ENCODE peak calls at places on chromosomes 6 and 20, in four cellular contexts. One of them, this sample, is unnamed.
A peak's percentile ranks its signal among the peaks of the same experiment; 100 is the strongest.

GRCh38 chr6:98054453-98054852 is 771.4 kb upstream of the MMS22L start:
- DNase-seq in HCEC 1CT: no peak
- DNase-seq in stimulated activated CD4-positive, alpha-beta T cell treated with anti-CD3 and anti-CD28 coated beads, TNF-alpha, amount 100 ng/mL, for 4 hours: no peak
- DNase-seq in fibroblast of pulmonary artery: peak; percentile 0
- DNase-seq in this sample: no peak

GRCh38 chr6:31180500-31180899 is 10.0 kb upstream of the POU5F1 start:
- DNase-seq in HCEC 1CT: peak; percentile 77
- DNase-seq in stimulated activated CD4-positive, alpha-beta T cell treated with anti-CD3 and anti-CD28 coated beads, TNF-alpha, amount 100 ng/mL, for 4 hours: no peak
- DNase-seq in fibroblast of pulmonary artery: peak; percentile 86
- DNase-seq in this sample: no peak

GRCh38 chr20:14848806-14849205 is 511.4 kb upstream of the FLRT3 start:
- DNase-seq in HCEC 1CT: no peak
- DNase-seq in stimulated activated CD4-positive, alpha-beta T cell treated with anti-CD3 and anti-CD28 coated beads, TNF-alpha, amount 100 ng/mL, for 4 hours: no peak
- DNase-seq in fibroblast of pulmonary artery: no peak
- DNase-seq in this sample: no peak

GRCh38 chr20:7106910-7107309 is 339.4 kb downstream of the BMP2 start:
- DNase-seq in HCEC 1CT: no peak
- DNase-seq in stimulated activated CD4-positive, alpha-beta T cell treated with anti-CD3 and anti-CD28 coated beads, TNF-alpha, amount 100 ng/mL, for 4 hours: no peak
- DNase-seq in fibroblast of pulmonary artery: no peak
- DNase-seq in this sample: no peak

GRCh38 chr6:22095886-22096285 is 200.9 kb downstream of the PRL start:
- DNase-seq in HCEC 1CT: no peak
- DNase-seq in stimulated activated CD4-positive, alpha-beta T cell treated with anti-CD3 and anti-CD28 coated beads, TNF-alpha, amount 100 ng/mL, for 4 hours: no peak
- DNase-seq in fibroblast of pulmonary artery: peak; percentile 74
- DNase-seq in this sample: peak; percentile 49

GRCh38 chr6:143555071-143555492 is 43.6 kb upstream of the FUCA2 start:
- DNase-seq in HCEC 1CT: no peak
- DNase-seq in stimulated activated CD4-positive, alpha-beta T cell treated with anti-CD3 and anti-CD28 coated beads, TNF-alpha, amount 100 ng/mL, for 4 hours: no peak
- DNase-seq in fibroblast of pulmonary artery: no peak
- DNase-seq in this sample: no peak

GRCh38 chr6:117270121-117270959 is 5.0 kb downstream of the VGLL2 start:
- DNase-seq in HCEC 1CT: no peak
- DNase-seq in stimulated activated CD4-positive, alpha-beta T cell treated with anti-CD3 and anti-CD28 coated beads, TNF-alpha, amount 100 ng/mL, for 4 hours: no peak
- DNase-seq in fibroblast of pulmonary artery: no peak
- DNase-seq in this sample: peak; percentile 12

GRCh38 chr6:155472886-155473285 is 17.2 kb upstream of the NOX3 start:
- DNase-seq in HCEC 1CT: no peak
- DNase-seq in stimulated activated CD4-positive, alpha-beta T cell treated with anti-CD3 and anti-CD28 coated beads, TNF-alpha, amount 100 ng/mL, for 4 hours: no peak
- DNase-seq in fibroblast of pulmonary artery: peak; percentile 73
- DNase-seq in this sample: peak; percentile 29

GRCh38 chr20:18632196-18632789 is 44.4 kb downstream of the DTD1 start:
- DNase-seq in HCEC 1CT: peak; percentile 55
- DNase-seq in stimulated activated CD4-positive, alpha-beta T cell treated with anti-CD3 and anti-CD28 coated beads, TNF-alpha, amount 100 ng/mL, for 4 hours: peak; percentile 3
- DNase-seq in fibroblast of pulmonary artery: peak; percentile 74
- DNase-seq in this sample: peak; percentile 69

GRCh38 chr20:25318471-25319240 is 70.8 kb downstream of the PYGB start:
- DNase-seq in HCEC 1CT: no peak
- DNase-seq in stimulated activated CD4-positive, alpha-beta T cell treated with anti-CD3 and anti-CD28 coated beads, TNF-alpha, amount 100 ng/mL, for 4 hours: no peak
- DNase-seq in fibroblast of pulmonary artery: no peak
- DNase-seq in this sample: no peak

GRCh38 chr6:106112446-106112845 is 26.3 kb downstream of the PRDM1 start:
- DNase-seq in HCEC 1CT: no peak
- DNase-seq in stimulated activated CD4-positive, alpha-beta T cell treated with anti-CD3 and anti-CD28 coated beads, TNF-alpha, amount 100 ng/mL, for 4 hours: no peak
- DNase-seq in fibroblast of pulmonary artery: no peak
- DNase-seq in this sample: no peak

GRCh38 chr6:85077098-85077497 is 312.7 kb upstream of the TBX18 start:
- DNase-seq in HCEC 1CT: peak; percentile 5
- DNase-seq in stimulated activated CD4-positive, alpha-beta T cell treated with anti-CD3 and anti-CD28 coated beads, TNF-alpha, amount 100 ng/mL, for 4 hours: no peak
- DNase-seq in fibroblast of pulmonary artery: no peak
- DNase-seq in this sample: no peak

GRCh38 chr6:20403080-20403765 is 1.5 kb downstream of the E2F3 start:
- DNase-seq in HCEC 1CT: peak; percentile 89
- DNase-seq in stimulated activated CD4-positive, alpha-beta T cell treated with anti-CD3 and anti-CD28 coated beads, TNF-alpha, amount 100 ng/mL, for 4 hours: peak; percentile 88
- DNase-seq in fibroblast of pulmonary artery: peak; percentile 81
- DNase-seq in this sample: peak; percentile 93

GRCh38 chr20:2507464-2507863 is 1.3 kb downstream of the ZNF343 start:
- DNase-seq in HCEC 1CT: no peak
- DNase-seq in stimulated activated CD4-positive, alpha-beta T cell treated with anti-CD3 and anti-CD28 coated beads, TNF-alpha, amount 100 ng/mL, for 4 hours: no peak
- DNase-seq in fibroblast of pulmonary artery: no peak
- DNase-seq in this sample: no peak

GRCh38 chr6:14910692-14911547 is 334.9 kb upstream of the JARID2 start:
- DNase-seq in HCEC 1CT: peak; percentile 31
- DNase-seq in stimulated activated CD4-positive, alpha-beta T cell treated with anti-CD3 and anti-CD28 coated beads, TNF-alpha, amount 100 ng/mL, for 4 hours: no peak
- DNase-seq in fibroblast of pulmonary artery: peak; percentile 39
- DNase-seq in this sample: peak; percentile 57

GRCh38 chr6:131281471-131282270 is 146.4 kb downstream of the AKAP7 start:
- DNase-seq in HCEC 1CT: no peak
- DNase-seq in stimulated activated CD4-positive, alpha-beta T cell treated with anti-CD3 and anti-CD28 coated beads, TNF-alpha, amount 100 ng/mL, for 4 hours: peak; percentile 10
- DNase-seq in fibroblast of pulmonary artery: peak; percentile 26
- DNase-seq in this sample: peak; percentile 53

GRCh38 chr20:58646703-58647102 is 4.4 kb upstream of the STX16 start:
- DNase-seq in HCEC 1CT: no peak
- DNase-seq in stimulated activated CD4-positive, alpha-beta T cell treated with anti-CD3 and anti-CD28 coated beads, TNF-alpha, amount 100 ng/mL, for 4 hours: no peak
- DNase-seq in fibroblast of pulmonary artery: no peak
- DNase-seq in this sample: no peak

GRCh38 chr6:116990679-116991078 is 113.6 kb downstream of the RFX6 start:
- DNase-seq in HCEC 1CT: no peak
- DNase-seq in stimulated activated CD4-positive, alpha-beta T cell treated with anti-CD3 and anti-CD28 coated beads, TNF-alpha, amount 100 ng/mL, for 4 hours: no peak
- DNase-seq in fibroblast of pulmonary artery: no peak
- DNase-seq in this sample: no peak

GRCh38 chr20:63618291-63618980 is 8.5 kb downstream of the GMEB2 start:
- DNase-seq in HCEC 1CT: no peak
- DNase-seq in stimulated activated CD4-positive, alpha-beta T cell treated with anti-CD3 and anti-CD28 coated beads, TNF-alpha, amount 100 ng/mL, for 4 hours: no peak
- DNase-seq in fibroblast of pulmonary artery: no peak
- DNase-seq in this sample: no peak

GRCh38 chr20:36467076-36467999 is 74.0 kb upstream of the MYL9 start:
- DNase-seq in HCEC 1CT: no peak
- DNase-seq in stimulated activated CD4-positive, alpha-beta T cell treated with anti-CD3 and anti-CD28 coated beads, TNF-alpha, amount 100 ng/mL, for 4 hours: no peak
- DNase-seq in fibroblast of pulmonary artery: no peak
- DNase-seq in this sample: peak; percentile 17

GRCh38 chr6:116251568-116252384 is 2.1 kb downstream of the TSPYL4 start:
- DNase-seq in HCEC 1CT: peak; percentile 80
- DNase-seq in stimulated activated CD4-positive, alpha-beta T cell treated with anti-CD3 and anti-CD28 coated beads, TNF-alpha, amount 100 ng/mL, for 4 hours: no peak
- DNase-seq in fibroblast of pulmonary artery: peak; percentile 92
- DNase-seq in this sample: peak; percentile 64

GRCh38 chr6:102766946-102767345 is 1373.4 kb downstream of the GRIK2 start:
- DNase-seq in HCEC 1CT: peak; percentile 33
- DNase-seq in stimulated activated CD4-positive, alpha-beta T cell treated with anti-CD3 and anti-CD28 coated beads, TNF-alpha, amount 100 ng/mL, for 4 hours: no peak
- DNase-seq in fibroblast of pulmonary artery: peak; percentile 12
- DNase-seq in this sample: no peak

GRCh38 chr20:7650481-7650880 is 289.8 kb downstream of the HAO1 start:
- DNase-seq in HCEC 1CT: peak; percentile 77
- DNase-seq in stimulated activated CD4-positive, alpha-beta T cell treated with anti-CD3 and anti-CD28 coated beads, TNF-alpha, amount 100 ng/mL, for 4 hours: no peak
- DNase-seq in fibroblast of pulmonary artery: peak; percentile 67
- DNase-seq in this sample: peak; percentile 67

GRCh38 chr20:40675599-40676221 is 13.3 kb downstream of the MAFB start:
- DNase-seq in HCEC 1CT: no peak
- DNase-seq in stimulated activated CD4-positive, alpha-beta T cell treated with anti-CD3 and anti-CD28 coated beads, TNF-alpha, amount 100 ng/mL, for 4 hours: no peak
- DNase-seq in fibroblast of pulmonary artery: no peak
- DNase-seq in this sample: no peak

GRCh38 chr20:4053516-4053919 is 38.2 kb upstream of the RNF24 start:
- DNase-seq in HCEC 1CT: peak; percentile 88
- DNase-seq in stimulated activated CD4-positive, alpha-beta T cell treated with anti-CD3 and anti-CD28 coated beads, TNF-alpha, amount 100 ng/mL, for 4 hours: no peak
- DNase-seq in fibroblast of pulmonary artery: no peak
- DNase-seq in this sample: peak; percentile 59

GRCh38 chr6:1610497-1611321 is 994 bp downstream of the FOXC1 start:
- DNase-seq in HCEC 1CT: no peak
- DNase-seq in stimulated activated CD4-positive, alpha-beta T cell treated with anti-CD3 and anti-CD28 coated beads, TNF-alpha, amount 100 ng/mL, for 4 hours: no peak
- DNase-seq in fibroblast of pulmonary artery: peak; percentile 49
- DNase-seq in this sample: no peak

GRCh38 chr20:53224851-53225250 is 252.7 kb downstream of the TSHZ2 start:
- DNase-seq in HCEC 1CT: no peak
- DNase-seq in stimulated activated CD4-positive, alpha-beta T cell treated with anti-CD3 and anti-CD28 coated beads, TNF-alpha, amount 100 ng/mL, for 4 hours: no peak
- DNase-seq in fibroblast of pulmonary artery: peak; percentile 27
- DNase-seq in this sample: peak; percentile 53

GRCh38 chr6:168923171-168923570 is 330.5 kb downstream of the THBS2 start:
- DNase-seq in HCEC 1CT: no peak
- DNase-seq in stimulated activated CD4-positive, alpha-beta T cell treated with anti-CD3 and anti-CD28 coated beads, TNF-alpha, amount 100 ng/mL, for 4 hours: no peak
- DNase-seq in fibroblast of pulmonary artery: no peak
- DNase-seq in this sample: no peak

GRCh38 chr6:65633516-65633915 is 73.5 kb downstream of the EYS start:
- DNase-seq in HCEC 1CT: no peak
- DNase-seq in stimulated activated CD4-positive, alpha-beta T cell treated with anti-CD3 and anti-CD28 coated beads, TNF-alpha, amount 100 ng/mL, for 4 hours: no peak
- DNase-seq in fibroblast of pulmonary artery: peak; percentile 1
- DNase-seq in this sample: peak; percentile 38

GRCh38 chr6:163355471-163355991 is 59.0 kb upstream of the QKI start:
- DNase-seq in HCEC 1CT: peak; percentile 41
- DNase-seq in stimulated activated CD4-positive, alpha-beta T cell treated with anti-CD3 and anti-CD28 coated beads, TNF-alpha, amount 100 ng/mL, for 4 hours: no peak
- DNase-seq in fibroblast of pulmonary artery: peak; percentile 82
- DNase-seq in this sample: peak; percentile 83